ENCODE peak calls at places on chromosomes 7 and 10, in seven cellular contexts. L, W, Q, I, J, S and M are unnamed samples.

GRCh38 chr10:122830965-122831353 is 14.7 kb downstream of the CUZD1 start:
- DNase-seq in L (no peak), W (no peak), Q (no peak), I (no peak), J (no peak), S (no peak), M (no peak)

GRCh38 chr7:55572378-55573233 is at the start of gene VOPP1:
- DNase-seq in L (peak; percentile 33), W (peak; percentile 78), Q (peak; percentile 74), I (peak; percentile 15), J (peak; percentile 58), S (peak; percentile 73), M (peak; percentile 79)

GRCh38 chr10:46064269-46064817 is 18.3 kb upstream of the MSMB start:
- DNase-seq in L (no peak), W (no peak), Q (no peak), I (no peak), J (no peak), S (no peak), M (no peak)

GRCh38 chr10:31947144-31947926 is 18.7 kb upstream of the ARHGAP12 start:
- DNase-seq in L (no peak), W (no peak), Q (peak; percentile 91), I (peak; percentile 72), J (peak; percentile 87), S (no peak), M (no peak)

GRCh38 chr10:55174419-55174818 is 373.4 kb upstream of the PCDH15 start:
- DNase-seq in L (no peak), W (no peak), Q (no peak), I (no peak), J (peak; percentile 6), S (no peak), M (no peak)

GRCh38 chr7:28754027-28754426 is 204.1 kb downstream of the TRIL start:
- DNase-seq in L (no peak), W (no peak), Q (peak; percentile 78), I (peak; percentile 50), J (no peak), S (no peak), M (no peak)

GRCh38 chr10:73857446-73857845 is 16.9 kb downstream of the CAMK2G start:
- DNase-seq in L (no peak), W (no peak), Q (peak; percentile 80), I (peak; percentile 40), J (no peak), S (no peak), M (no peak)

GRCh38 chr7:64098-64521 is 128.3 kb upstream of the FAM20C start:
- DNase-seq in L (no peak), W (peak; percentile 78), Q (peak; percentile 61), I (peak; percentile 70), J (peak; percentile 41), S (no peak), M (no peak)

GRCh38 chr10:71188201-71188600 is 24.2 kb upstream of the UNC5B start:
- DNase-seq in L (no peak), W (peak; percentile 53), Q (no peak), I (no peak), J (no peak), S (no peak), M (no peak)

GRCh38 chr10:72315611-72316385 is 38.9 kb downstream of the DNAJB12 start:
- DNase-seq in L (peak; percentile 50), W (peak; percentile 59), Q (peak; percentile 70), I (no peak), J (peak; percentile 85), S (peak; percentile 85), M (no peak)

GRCh38 chr7:133633055-133633454 is 380.2 kb downstream of the EXOC4 start:
- DNase-seq in L (no peak), W (no peak), Q (peak; percentile 32), I (peak; percentile 32), J (no peak), S (no peak), M (no peak)

GRCh38 chr7:50307368-50308012 is 3.0 kb downstream of the IKZF1 start:
- DNase-seq in L (no peak), W (no peak), Q (no peak), I (no peak), J (no peak), S (no peak), M (no peak)

GRCh38 chr10:43409385-43410109 is 561 bp upstream of the HNRNPF start:
- DNase-seq in L (no peak), W (no peak), Q (no peak), I (peak; percentile 22), J (peak; percentile 59), S (peak; percentile 37), M (peak; percentile 43)

GRCh38 chr7:81831883-81832282 is 62.0 kb upstream of the HGF start:
- DNase-seq in L (no peak), W (no peak), Q (no peak), I (no peak), J (no peak), S (no peak), M (no peak)

GRCh38 chr10:80460399-80461207 is 6.5 kb downstream of the TSPAN14 start:
- DNase-seq in L (no peak), W (peak; percentile 64), Q (peak; percentile 76), I (no peak), J (no peak), S (peak; percentile 87), M (no peak)

GRCh38 chr10:6279540-6280267 is 77.0 kb downstream of the PFKFB3 start:
- DNase-seq in L (peak; percentile 36), W (no peak), Q (peak; percentile 75), I (peak; percentile 76), J (peak; percentile 98), S (peak; percentile 42), M (no peak)

GRCh38 chr7:45670227-45670626 is 96.1 kb downstream of the ADCY1 start:
- DNase-seq in L (no peak), W (no peak), Q (no peak), I (no peak), J (no peak), S (no peak), M (no peak)

GRCh38 chr7:12013983-12014382 is 182.0 kb upstream of the THSD7A start:
- DNase-seq in L (no peak), W (no peak), Q (no peak), I (no peak), J (no peak), S (no peak), M (no peak)

GRCh38 chr7:101465576-101466196 is 103.0 kb downstream of the COL26A1 start:
- DNase-seq in L (no peak), W (no peak), Q (no peak), I (no peak), J (no peak), S (no peak), M (no peak)

GRCh38 chr7:137992738-137993394 is 9.0 kb downstream of the CREB3L2 start:
- DNase-seq in L (no peak), W (peak; percentile 71), Q (peak; percentile 96), I (peak; percentile 84), J (peak; percentile 20), S (no peak), M (no peak)

GRCh38 chr7:155516466-155516865 is 29.9 kb downstream of the CNPY1 start:
- DNase-seq in L (no peak), W (no peak), Q (no peak), I (no peak), J (no peak), S (no peak), M (no peak)

GRCh38 chr10:108812906-108813305 is 1110.4 kb downstream of the XPNPEP1 start:
- DNase-seq in L (no peak), W (no peak), Q (no peak), I (no peak), J (no peak), S (no peak), M (no peak)

GRCh38 chr10:108812296-108812695 is 1111.0 kb downstream of the XPNPEP1 start:
- DNase-seq in L (no peak), W (no peak), Q (peak; percentile 51), I (no peak), J (no peak), S (no peak), M (no peak)

DNA sequence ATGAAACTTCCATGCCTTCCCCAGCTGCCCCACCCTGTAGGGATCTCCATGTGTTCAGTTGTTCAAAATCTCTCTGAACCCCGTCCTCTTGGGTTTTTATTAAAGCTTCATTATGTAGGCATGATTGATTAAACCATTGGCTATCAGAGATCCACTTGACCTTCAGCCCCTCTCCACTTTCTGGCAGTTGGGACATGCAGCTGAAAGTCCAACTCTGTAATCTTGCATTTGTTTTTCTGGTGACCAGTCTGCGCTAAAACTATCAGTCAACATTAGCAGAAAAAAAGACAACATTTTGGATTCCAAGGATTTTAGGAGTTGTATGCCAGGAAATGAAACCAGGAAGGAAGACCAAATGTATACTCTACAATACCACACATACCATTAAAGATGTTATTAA is 1115.1 kb downstream of the XPNPEP1 start:
- DNase-seq in L (no peak), W (no peak), Q (no peak), I (no peak), J (no peak), S (no peak), M (no peak)
- TF ChIP-seq CTCF in L (no peak), W (no peak), Q (no peak), I (no peak), J (no peak), S (no peak), M (no peak)

GRCh38 chr10:104028146-104028545 is 57.5 kb downstream of the COL17A1 start:
- DNase-seq in L (no peak), W (no peak), Q (peak; percentile 8), I (peak; percentile 21), J (peak; percentile 59), S (no peak), M (no peak)
- TF ChIP-seq CTCF in L (peak; percentile 21), W (peak; percentile 22), Q (peak; percentile 20), I (peak; percentile 76), J (peak; percentile 15), S (no peak), M (no peak)

GRCh38 chr7:121913947-121914346 is 41.0 kb downstream of the PTPRZ1 start:
- DNase-seq in L (no peak), W (no peak), Q (no peak), I (no peak), J (no peak), S (no peak), M (no peak)
- TF ChIP-seq CTCF in L (no peak), W (no peak), Q (no peak), I (no peak), J (no peak), S (no peak), M (no peak)

GRCh38 chr7:120168066-120168465 is 104.9 kb upstream of the KCND2 start:
- DNase-seq in L (no peak), W (no peak), Q (peak; percentile 7), I (no peak), J (no peak), S (no peak), M (no peak)

GRCh38 chr7:120171406-120171805 is 101.6 kb upstream of the KCND2 start:
- DNase-seq in L (no peak), W (no peak), Q (no peak), I (no peak), J (no peak), S (no peak), M (no peak)

GRCh38 chr7:120165231-120165630 is 107.7 kb upstream of the KCND2 start:
- DNase-seq in L (no peak), W (no peak), Q (no peak), I (no peak), J (no peak), S (no peak), M (no peak)

GRCh38 chr7:120170384-120170783 is 102.6 kb upstream of the KCND2 start:
- DNase-seq in L (no peak), W (no peak), Q (no peak), I (no peak), J (no peak), S (no peak), M (no peak)

DNA sequence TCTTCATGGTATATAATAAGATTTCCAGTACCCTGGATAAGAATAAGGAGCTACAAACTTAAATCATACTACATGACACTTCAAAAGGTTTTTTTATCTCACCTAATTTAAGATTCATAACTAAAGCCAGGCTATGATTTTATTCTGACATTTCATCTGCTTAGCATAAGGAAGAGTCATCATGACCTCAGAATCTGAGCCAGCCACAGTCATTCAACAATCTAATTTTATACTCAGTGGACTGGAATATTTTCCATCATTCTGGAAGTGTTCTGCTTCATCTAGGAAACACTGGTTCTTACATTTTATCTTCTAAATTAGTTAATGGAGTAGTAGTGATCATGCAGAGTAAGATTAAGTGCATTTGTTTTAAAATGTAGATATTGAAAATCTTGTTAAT is 102.1 kb upstream of the KCND2 start:
- DNase-seq in L (no peak), W (no peak), Q (peak; percentile 35), I (peak; percentile 28), J (no peak), S (no peak), M (no peak)
- TF ChIP-seq CTCF in L (no peak), W (no peak), Q (no peak), I (no peak), J (no peak), S (no peak), M (no peak)